ENCODE peak calls at places on chromosomes 16 and 17, in four cellular contexts. O is prostate gland, H is IMR-90, Y is AG04450. K is an unnamed sample.

GRCh38 chr16:28308794-28309535 is 16.6 kb downstream of the SBK1 start:
- DNase-seq in Y (no peak), O (no peak), H (no peak), K (no peak)

GRCh38 chr17:77312786-77313599 is 172.2 kb downstream of the SEC14L1 start:
- DNase-seq in H (peak), Y (peak), O (no peak), K (no peak)

GRCh38 chr16:31872201-31872600 is 1.4 kb upstream of the ZNF267 start:
- DNase-seq in H (no peak), O (no peak), Y (no peak), K (no peak)

GRCh38 chr16:29900102-29900887 is at the start of gene ASPHD1:
- DNase-seq in Y (peak), O (peak), H (peak), K (peak)

GRCh38 chr16:30934827-30935557 is 11.6 kb downstream of the FBXL19 start:
- DNase-seq in Y (no peak), O (no peak), H (peak), K (peak)

GRCh38 chr16:69017036-69017783 is 88.2 kb upstream of the HAS3 start:
- DNase-seq in H (peak), O (no peak), Y (no peak), K (no peak)

GRCh38 chr17:72305964-72306551 is 185.2 kb downstream of the SOX9 start:
- DNase-seq in Y (no peak), H (no peak), O (no peak), K (no peak)

GRCh38 chr17:65553009-65553645 is 8.3 kb downstream of the AXIN2 start:
- DNase-seq in O (no peak), H (peak), Y (peak), K (no peak)

GRCh38 chr16:77289331-77289809 is 90.2 kb downstream of the SYCE1L start:
- DNase-seq in H (peak), O (no peak), Y (no peak), K (no peak)

GRCh38 chr16:58212824-58213655 is 15.1 kb upstream of the CSNK2A2 start:
- DNase-seq in O (no peak), H (no peak), Y (no peak), K (no peak)

GRCh38 chr17:76586741-76587487 is 1.3 kb upstream of the ST6GALNAC2 start:
- DNase-seq in H (no peak), O (peak), Y (no peak), K (no peak)

GRCh38 chr16:52002021-52002420 is 544.9 kb downstream of the TOX3 start:
- DNase-seq in Y (no peak), O (no peak), H (no peak), K (no peak)

GRCh38 chr16:1078579-1079021 is 6.1 kb downstream of the SSTR5 start:
- DNase-seq in Y (no peak), O (peak), H (peak), K (no peak)

DNA sequence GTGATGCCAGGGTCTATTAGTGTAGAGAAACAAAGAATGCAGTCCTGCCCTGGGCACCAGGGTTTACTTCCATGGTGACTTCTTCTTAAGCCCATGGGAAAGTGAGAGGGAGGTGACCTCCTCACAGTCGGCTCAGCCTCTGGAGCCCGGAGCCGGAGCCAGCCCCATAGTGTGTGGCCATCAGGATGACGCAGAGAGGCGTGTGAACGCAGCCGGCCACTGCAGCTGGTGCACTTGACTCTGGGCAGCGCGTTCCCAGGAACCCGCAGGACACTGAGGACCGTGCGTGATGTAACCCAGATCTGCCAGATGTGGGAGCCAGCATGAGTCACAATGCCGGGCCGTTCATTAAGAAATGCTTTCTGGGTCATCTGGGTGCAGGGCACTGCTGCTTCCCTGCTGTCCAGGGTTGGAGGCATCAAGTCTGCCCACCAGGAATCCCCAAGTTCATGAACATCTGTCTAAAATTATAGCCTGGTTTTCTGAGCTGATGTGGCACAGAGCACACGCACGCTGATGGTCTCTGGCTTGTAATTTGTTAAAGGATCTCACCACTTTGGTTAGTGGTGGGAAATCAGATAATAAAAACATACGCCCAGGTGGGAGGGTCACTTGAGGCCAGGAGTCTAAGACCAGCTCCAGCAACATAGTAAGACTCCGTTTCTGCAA is 114.1 kb downstream of the PITPNC1 start:
- DNase-seq in H (peak), O (peak), Y (peak), K (peak)
- H3K4me3 ChIP-seq in H (peak), O (no peak), Y (peak), K (no peak)

DNA sequence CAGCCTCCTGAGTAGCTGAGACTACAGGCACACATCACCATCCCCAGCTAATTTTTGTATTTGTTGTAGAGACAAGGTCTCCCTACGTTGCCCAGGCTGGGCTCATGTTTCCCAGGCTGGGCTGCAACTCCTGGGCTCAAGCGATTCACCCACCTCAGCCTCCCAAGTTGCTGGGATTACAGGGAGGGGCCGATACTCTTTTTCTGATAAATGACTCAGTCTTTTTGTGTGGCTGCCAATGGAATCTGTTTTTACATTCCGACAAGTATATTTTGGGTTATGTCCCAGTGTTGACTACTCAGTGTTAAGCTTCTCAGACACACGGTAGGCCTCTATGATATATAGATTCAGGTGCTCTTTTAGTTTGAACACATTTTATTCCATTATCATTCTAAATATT is 58.1 kb downstream of the SLFN11 start:
- DNase-seq in O (peak), H (peak), Y (peak), K (no peak)
- H3K27ac ChIP-seq in O (peak), H (no peak), Y (no peak), K (no peak)

GRCh38 chr16:73056383-73056782 is 8.5 kb upstream of the ZFHX3 start:
- DNase-seq in H (no peak), O (no peak), Y (no peak), K (no peak)
- H3K4me3 ChIP-seq in H (peak), O (peak), Y (peak), K (no peak)

GRCh38 chr16:23148513-23149266 is 562 bp downstream of the USP31 start:
- DNase-seq in Y (no peak), O (peak), H (peak), K (peak)
- H3K27ac ChIP-seq in Y (no peak), O (peak), H (peak), K (peak)

GRCh38 chr17:49788443-49789277 is at the start of gene KAT7:
- DNase-seq in Y (peak), H (peak), O (peak), K (peak)

GRCh38 chr17:49784636-49785035 is 3.8 kb upstream of the KAT7 start:
- DNase-seq in O (no peak), Y (no peak), H (no peak), K (no peak)

GRCh38 chr17:49789278-49789578 is 747 bp downstream of the KAT7 start:
- DNase-seq in H (no peak), O (no peak), Y (no peak), K (no peak)

GRCh38 chr17:49783051-49783715 is 5.3 kb upstream of the KAT7 start:
- DNase-seq in O (no peak), Y (no peak), H (no peak), K (no peak)

GRCh38 chr17:49787932-49788442 is 494 bp upstream of the KAT7 start:
- DNase-seq in H (no peak), O (no peak), Y (no peak), K (no peak)
- H3K4me3 ChIP-seq in H (peak), O (peak), Y (peak), K (peak)

GRCh38 chr17:2086306-2086705 is 31.4 kb downstream of the HIC1 start:
- DNase-seq in Y (no peak), O (no peak), H (no peak), K (no peak)

GRCh38 chr17:2089021-2089422 is 34.1 kb downstream of the HIC1 start:
- DNase-seq in Y (no peak), O (no peak), H (peak), K (no peak)

GRCh38 chr17:2090210-2090641 is 35.3 kb downstream of the HIC1 start:
- DNase-seq in H (no peak), O (no peak), Y (no peak), K (no peak)

GRCh38 chr17:2085648-2085949 is 30.7 kb downstream of the HIC1 start:
- DNase-seq in Y (no peak), H (peak), O (no peak), K (no peak)

DNA sequence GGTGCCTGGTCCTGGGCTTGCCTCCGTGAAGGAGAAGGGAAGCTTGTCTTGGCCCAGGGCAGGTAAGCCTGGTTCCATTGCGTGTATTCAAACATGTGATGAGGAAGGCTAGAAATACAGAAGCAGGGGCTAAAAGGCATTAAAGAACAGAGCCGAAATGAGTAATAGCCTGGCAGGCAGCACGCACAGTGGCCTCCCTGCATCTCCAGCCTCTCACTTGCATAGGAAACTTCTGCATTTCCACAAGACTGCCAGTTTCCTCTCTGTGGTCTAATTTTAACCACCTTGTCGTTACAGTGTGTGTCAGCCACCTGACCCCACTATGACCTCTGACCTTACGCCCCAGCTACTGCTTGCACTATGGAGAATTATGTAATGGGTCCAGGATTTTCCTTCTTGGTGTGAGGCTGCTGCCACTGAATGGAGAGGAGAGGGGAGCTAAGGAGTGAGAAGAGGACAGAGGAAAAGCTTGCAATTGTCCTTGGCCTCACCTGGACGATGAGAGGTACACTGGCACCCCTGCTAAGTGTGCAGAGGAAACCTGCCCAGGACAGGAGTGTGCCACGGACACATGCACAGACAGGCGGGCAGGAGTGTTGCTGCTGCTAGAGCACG is 32.8 kb downstream of the HIC1 start:
- DNase-seq in Y (no peak), O (no peak), H (peak), K (peak)
- H3K27ac ChIP-seq in Y (no peak), O (peak), H (no peak), K (peak)

GRCh38 chr16:86110134-86110533 is 211.2 kb downstream of the IRF8 start:
- DNase-seq in H (no peak), Y (no peak), O (no peak), K (no peak)

GRCh38 chr16:86110726-86111125 is 211.8 kb downstream of the IRF8 start:
- DNase-seq in H (no peak), O (no peak), Y (no peak), K (no peak)

GRCh38 chr16:86104537-86105048 is 205.6 kb downstream of the IRF8 start:
- DNase-seq in O (no peak), H (no peak), Y (no peak), K (no peak)

GRCh38 chr16:86108062-86108461 is 209.1 kb downstream of the IRF8 start:
- DNase-seq in Y (no peak), H (no peak), O (no peak), K (no peak)

DNA sequence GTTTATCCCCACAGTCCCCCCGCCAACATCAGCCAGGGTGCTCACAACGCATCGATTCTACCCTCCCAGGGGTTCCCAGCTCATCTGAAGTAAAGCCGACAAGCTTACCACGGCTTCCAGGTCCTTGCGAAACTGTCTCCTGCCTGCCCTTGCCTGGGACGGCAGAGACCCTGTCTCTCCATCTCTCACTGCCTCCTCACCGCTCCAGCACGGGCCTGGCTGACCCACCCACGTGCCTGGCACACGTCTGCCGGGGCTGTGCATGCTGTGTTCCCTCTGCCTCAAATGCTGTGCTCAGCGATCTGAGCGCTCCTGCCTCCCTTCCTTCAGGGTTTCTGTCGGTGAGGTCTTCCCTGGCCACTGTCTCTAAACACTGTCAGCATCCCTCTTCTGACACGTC is 208.2 kb downstream of the IRF8 start:
- DNase-seq in O (no peak), H (no peak), Y (no peak), K (no peak)
- H3K4me3 ChIP-seq in O (no peak), H (no peak), Y (no peak), K (no peak)

GRCh38 chr17:57908278-57908677 is 46.9 kb downstream of the CUEDC1 start:
- DNase-seq in O (no peak), H (no peak), Y (no peak), K (no peak)

GRCh38 chr17:57903961-57904360 is 51.3 kb downstream of the CUEDC1 start:
- DNase-seq in H (no peak), O (no peak), Y (no peak), K (no peak)

GRCh38 chr17:57906910-57907309 is 48.3 kb downstream of the CUEDC1 start:
- DNase-seq in H (no peak), Y (no peak), O (no peak), K (no peak)

GRCh38 chr17:57902800-57903759 is 52.1 kb downstream of the CUEDC1 start:
- DNase-seq in Y (no peak), O (peak), H (peak), K (peak)

GRCh38 chr17:57905875-57906455 is 49.2 kb downstream of the CUEDC1 start:
- DNase-seq in H (no peak), Y (no peak), O (no peak), K (no peak)
- H3K27ac ChIP-seq in H (no peak), Y (no peak), O (no peak), K (peak)

GRCh38 chr17:20156196-20157077 is 147.3 kb downstream of the SPECC1 start:
- DNase-seq in Y (no peak), H (peak), O (peak), K (no peak)

GRCh38 chr17:20154601-20155000 is 145.4 kb downstream of the SPECC1 start:
- DNase-seq in O (no peak), Y (no peak), H (no peak), K (no peak)

GRCh38 chr17:20155258-20156195 is 146.4 kb downstream of the SPECC1 start:
- DNase-seq in H (peak), O (peak), Y (peak), K (peak)

GRCh38 chr17:20158580-20158979 is 149.4 kb downstream of the SPECC1 start:
- DNase-seq in O (no peak), H (no peak), Y (no peak), K (no peak)

GRCh38 chr17:20157078-20157360 is 147.9 kb downstream of the SPECC1 start:
- DNase-seq in Y (no peak), H (no peak), O (no peak), K (no peak)
- H3K4me3 ChIP-seq in Y (peak), H (peak), O (peak), K (no peak)